ENCODE peak calls at places on chromosomes 5 and 9, in four cellular contexts. L is GM12878, G is HepG2, P is K562. W is an unnamed sample.

GRCh38 chr9:114988962-114989599 is 58.7 kb upstream of the TNFSF8 start:
- DNase-seq in L (peak), G (no peak), P (no peak), W (no peak)

GRCh38 chr9:104844710-104845109 is 80.8 kb downstream of the NIPSNAP3B start:
- DNase-seq in P (no peak), L (no peak), G (no peak), W (no peak)

GRCh38 chr5:62354028-62354874 is 48.2 kb downstream of the KIF2A start:
- DNase-seq in G (peak), P (peak), L (peak), W (peak)

GRCh38 chr9:37198034-37198718 is 77.8 kb downstream of the ZCCHC7 start:
- DNase-seq in P (no peak), L (no peak), G (no peak), W (no peak)

GRCh38 chr5:38527475-38527874 is 29.0 kb downstream of the LIFR start:
- DNase-seq in G (no peak), P (no peak), L (no peak), W (no peak)

GRCh38 chr5:57676228-57677098 is 193.9 kb upstream of the ACTBL2 start:
- DNase-seq in G (peak), P (no peak), L (no peak), W (no peak)

GRCh38 chr9:74277532-74277931 is 219.6 kb upstream of the RORB start:
- DNase-seq in P (no peak), L (peak), G (no peak), W (no peak)

GRCh38 chr5:127042593-127042992 is 12.2 kb upstream of the MARCHF3 start:
- DNase-seq in L (no peak), G (no peak), P (no peak), W (no peak)

GRCh38 chr5:143860211-143860610 is 48.2 kb downstream of the HMHB1 start:
- DNase-seq in L (no peak), G (peak), P (no peak), W (no peak)

GRCh38 chr5:22473865-22474264 is 379.3 kb downstream of the CDH12 start:
- DNase-seq in L (no peak), P (no peak), G (no peak), W (no peak)

GRCh38 chr5:34791761-34792244 is 47.2 kb upstream of the TTC23L start:
- DNase-seq in L (no peak), G (no peak), P (no peak), W (no peak)

GRCh38 chr5:102959055-102959454 is 160.9 kb downstream of the GIN1 start:
- DNase-seq in L (no peak), G (no peak), P (no peak), W (no peak)

GRCh38 chr9:101668466-101668865 is 70.0 kb downstream of the GRIN3A start:
- DNase-seq in G (no peak), L (no peak), P (no peak), W (no peak)

GRCh38 chr5:74641014-74641777 is 668 bp upstream of the ENC1 start:
- DNase-seq in P (peak), L (no peak), G (peak), W (peak)

GRCh38 chr5:68873198-68873597 is 220.6 kb upstream of the SLC30A5 start:
- DNase-seq in G (no peak), P (no peak), L (no peak), W (peak)

GRCh38 chr5:149667084-149667826 is 62.9 kb upstream of the PPARGC1B start:
- DNase-seq in L (peak), G (peak), P (peak), W (peak)

GRCh38 chr5:122756263-122756911 is 18.5 kb upstream of the SNX2 start:
- DNase-seq in L (no peak), P (no peak), G (no peak), W (no peak)

GRCh38 chr5:52139888-52140580 is 647.7 kb upstream of the ITGA1 start:
- DNase-seq in L (no peak), G (no peak), P (no peak), W (no peak)

GRCh38 chr5:32506809-32507208 is 62.3 kb upstream of the ZFR start:
- DNase-seq in P (no peak), G (no peak), L (no peak), W (no peak)

GRCh38 chr5:173781826-173782670 is 106.1 kb upstream of the CPEB4 start:
- DNase-seq in L (peak), G (no peak), P (peak), W (no peak)

GRCh38 chr5:72065751-72066255 is 41.5 kb upstream of the MAP1B start:
- DNase-seq in G (no peak), L (no peak), P (no peak), W (peak)

GRCh38 chr9:111926421-111926875 is 29.8 kb downstream of the UGCG start:
- DNase-seq in L (peak), P (no peak), G (no peak), W (no peak)

GRCh38 chr5:61401726-61402125 is 69.7 kb downstream of the ZSWIM6 start:
- DNase-seq in G (no peak), P (no peak), L (no peak), W (no peak)

GRCh38 chr5:180156141-180156540 is 52.9 kb downstream of the RASGEF1C start:
- DNase-seq in P (no peak), G (no peak), L (no peak), W (no peak)

GRCh38 chr9:77808750-77809079 is 160.6 kb upstream of the GNA14 start:
- DNase-seq in G (peak), P (no peak), L (no peak), W (no peak)

GRCh38 chr5:159414021-159414420 is 83.7 kb upstream of the IL12B start:
- DNase-seq in G (no peak), L (no peak), P (no peak), W (no peak)

DNA sequence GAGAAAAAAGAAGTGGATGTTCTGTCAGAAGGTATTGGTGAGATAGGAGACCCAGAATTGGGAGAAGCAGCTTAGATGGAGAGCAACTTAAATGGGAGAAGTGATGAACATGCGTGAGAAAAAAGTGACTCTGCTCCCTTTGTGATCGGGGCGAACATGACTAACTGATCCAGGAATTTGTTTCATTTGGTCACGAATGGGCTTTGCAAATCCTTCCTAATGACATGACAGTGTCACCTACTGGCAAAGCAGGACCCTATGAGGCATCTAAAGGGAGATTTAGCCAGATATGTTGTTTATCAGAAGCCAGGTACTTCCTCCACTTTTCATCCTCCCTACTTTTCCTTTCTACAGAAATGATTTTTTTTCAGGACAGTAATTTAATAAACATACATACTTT is 787.4 kb upstream of the RGMB start:
- DNase-seq in P (no peak), G (no peak), L (no peak), W (no peak)
- TF ChIP-seq TARDBP in P (no peak), G (no peak), L (no peak), W (no peak)

DNA sequence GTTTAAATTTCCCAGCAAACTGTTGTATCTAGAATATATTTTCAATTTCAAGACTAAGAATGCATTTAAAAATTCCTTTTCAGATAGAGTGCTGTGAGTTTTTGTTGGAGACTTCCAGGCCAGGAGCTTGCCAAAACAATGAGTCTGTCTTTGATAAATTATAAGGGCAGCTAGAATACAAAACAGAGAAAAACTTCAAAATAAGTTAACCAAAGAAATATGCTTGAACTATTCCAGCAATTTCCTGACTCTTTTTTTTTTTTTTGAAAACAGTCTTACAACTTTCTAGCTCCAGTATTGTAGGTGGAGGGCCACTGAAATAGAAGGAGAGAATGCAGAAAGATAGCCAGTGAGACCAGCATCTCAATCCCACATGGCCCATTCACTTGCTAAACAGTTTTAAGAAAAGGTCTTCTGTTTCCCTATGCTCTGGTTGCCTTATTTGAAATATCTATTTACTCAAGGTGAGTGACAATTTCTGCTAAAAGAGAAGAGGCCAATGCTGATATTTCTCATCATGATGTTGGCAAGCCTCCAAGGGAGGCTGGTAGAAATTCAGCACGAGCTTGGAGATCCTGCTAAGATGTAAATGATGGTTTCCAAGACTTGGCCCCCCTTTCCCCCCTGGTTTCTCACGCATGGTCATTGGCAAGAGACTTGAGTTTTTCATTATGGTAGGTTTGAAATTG is 103.2 kb downstream of the USP20 start:
- DNase-seq in L (no peak), G (no peak), P (no peak), W (no peak)
- TF ChIP-seq TARDBP in L (no peak), G (no peak), P (no peak), W (no peak)

DNA sequence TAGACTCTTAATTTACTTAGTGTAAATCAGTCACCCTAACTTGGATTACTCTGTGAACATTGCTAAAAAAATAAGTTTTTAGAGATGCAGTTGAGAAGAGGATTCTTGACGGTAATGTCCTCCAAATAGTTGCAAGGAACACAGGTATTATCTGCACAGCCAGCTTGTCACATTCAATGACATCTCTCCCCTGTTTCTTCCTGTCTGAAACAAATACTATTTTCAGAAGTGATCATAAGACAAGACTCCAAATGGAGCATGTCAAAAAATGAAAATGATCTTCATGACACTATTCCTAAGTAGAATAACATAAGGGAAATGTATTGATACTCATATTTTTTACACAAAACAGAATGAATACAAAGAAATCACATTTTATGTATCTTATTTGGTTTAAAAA is 227.9 kb upstream of the CHD1 start:
- DNase-seq in P (no peak), L (no peak), G (no peak), W (no peak)
- TF ChIP-seq TARDBP in P (no peak), L (no peak), G (no peak), W (no peak)

GRCh38 chr9:119788876-119789275 is 419.6 kb upstream of the BRINP1 start:
- DNase-seq in L (no peak), P (no peak), G (no peak), W (no peak)

GRCh38 chr9:119790022-119790421 is 420.8 kb upstream of the BRINP1 start:
- DNase-seq in L (no peak), G (no peak), P (no peak), W (no peak)

GRCh38 chr9:119793272-119793671 is 424.0 kb upstream of the BRINP1 start:
- DNase-seq in L (no peak), G (no peak), P (no peak), W (no peak)

GRCh38 chr9:119795395-119795794 is 426.2 kb upstream of the BRINP1 start:
- DNase-seq in L (no peak), P (no peak), G (no peak), W (no peak)

GRCh38 chr9:119792242-119792641 is 423.0 kb upstream of the BRINP1 start:
- DNase-seq in G (no peak), L (no peak), P (no peak), W (no peak)
- TF ChIP-seq TARDBP in G (no peak), L (no peak), P (no peak), W (no peak)

GRCh38 chr5:142404046-142404477 is 79.2 kb upstream of the SPRY4 start:
- DNase-seq in P (no peak), G (no peak), L (no peak), W (no peak)

GRCh38 chr5:142408536-142409252 is 83.9 kb upstream of the SPRY4 start:
- DNase-seq in L (no peak), G (no peak), P (no peak), W (no peak)

GRCh38 chr5:142405023-142405422 is 80.2 kb upstream of the SPRY4 start:
- DNase-seq in G (no peak), P (no peak), L (no peak), W (no peak)

GRCh38 chr5:142403583-142403982 is 78.8 kb upstream of the SPRY4 start:
- DNase-seq in L (no peak), P (no peak), G (no peak), W (no peak)

GRCh38 chr5:142405814-142406395 is 81.1 kb upstream of the SPRY4 start:
- DNase-seq in G (no peak), P (no peak), L (no peak), W (no peak)
- TF ChIP-seq TARDBP in G (no peak), P (no peak), L (no peak), W (no peak)

DNA sequence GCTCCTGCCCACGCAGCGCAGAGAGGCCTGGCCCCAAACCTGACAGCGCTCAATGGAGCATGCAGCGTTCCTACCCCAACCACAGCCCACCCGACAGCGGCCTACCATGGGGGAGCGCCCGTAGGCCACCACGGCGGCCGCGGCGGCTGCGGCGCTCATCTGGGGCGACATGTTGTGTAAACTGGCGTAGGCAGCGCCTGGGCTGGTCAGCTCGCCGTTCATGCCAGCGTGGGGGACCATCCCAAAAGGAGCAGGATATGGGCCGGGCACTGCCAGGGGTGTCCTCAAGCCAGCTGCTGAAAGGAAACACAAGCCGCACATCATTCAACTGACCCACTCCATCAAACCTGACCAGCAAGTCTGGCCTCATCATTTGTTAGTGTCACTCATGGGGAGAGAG is 77.7 kb downstream of the TLE1 start:
- DNase-seq in P (no peak), L (no peak), G (no peak), W (no peak)
- TF ChIP-seq TARDBP in P (no peak), L (no peak), G (no peak), W (no peak)